ENCODE peak calls at places on chromosome 21, in seven cellular contexts. Z is T-helper 22 cell, T is transverse colon, J is ELR, M is ELF-1, C is heart left ventricle, V is SHP77. Q is an unnamed sample.
A peak's percentile ranks its signal among the peaks of the same experiment; 100 is the strongest.

GRCh38 chr21:27572681-27573080 is 605.8 kb upstream of the ADAMTS5 start:
- DNase-seq in Z (no peak), T (no peak), J (peak; percentile 95), M (no peak), C (no peak), V (no peak), Q (peak; percentile 84)

GRCh38 chr21:34728479-34728878 is 59.7 kb downstream of the CLIC6 start:
- DNase-seq in Z (no peak), T (peak; percentile 53), J (no peak), M (no peak), C (no peak), V (no peak), Q (no peak)

GRCh38 chr21:15127437-15127836 is 62.6 kb upstream of the NRIP1 start:
- DNase-seq in Z (no peak), T (no peak), J (no peak), M (no peak), C (no peak), V (no peak), Q (no peak)

GRCh38 chr21:37072239-37072987 is 458 bp downstream of the PIGP start:
- DNase-seq in Z (peak; percentile 64), T (peak; percentile 11), J (peak; percentile 77), M (peak; percentile 56), C (peak; percentile 82), V (peak; percentile 71), Q (peak; percentile 78)

GRCh38 chr21:36981977-36982700 is 15.7 kb upstream of the HLCS start:
- DNase-seq in Z (no peak), T (no peak), J (no peak), M (no peak), C (no peak), V (no peak), Q (no peak)

GRCh38 chr21:39582749-39583148 is 30.0 kb upstream of the B3GALT5 start:
- DNase-seq in Z (no peak), T (no peak), J (no peak), M (no peak), C (no peak), V (no peak), Q (no peak)

GRCh38 chr21:39863111-39863510 is 4.1 kb upstream of the PCP4 start:
- DNase-seq in Z (no peak), T (peak; percentile 13), J (no peak), M (no peak), C (no peak), V (peak; percentile 25), Q (peak; percentile 75)

GRCh38 chr21:29625990-29626389 is 313.8 kb downstream of the GRIK1 start:
- DNase-seq in Z (no peak), T (no peak), J (no peak), M (no peak), C (no peak), V (no peak), Q (no peak)

GRCh38 chr21:41966872-41967621 is 13.2 kb upstream of the C2CD2 start:
- DNase-seq in Z (no peak), T (no peak), J (no peak), M (no peak), C (no peak), V (no peak), Q (no peak)

GRCh38 chr21:38628426-38628825 is 130.1 kb upstream of the ERG start:
- DNase-seq in Z (no peak), T (no peak), J (no peak), M (no peak), C (no peak), V (no peak), Q (no peak)

GRCh38 chr21:44006017-44006624 is 6.0 kb upstream of the TRAPPC10 start:
- DNase-seq in Z (no peak), T (no peak), J (peak; percentile 86), M (peak; percentile 69), C (peak; percentile 70), V (no peak), Q (peak; percentile 90)

GRCh38 chr21:45800339-45801080 is 157.0 kb downstream of the PCBP3 start:
- DNase-seq in Z (no peak), T (no peak), J (no peak), M (no peak), C (no peak), V (no peak), Q (no peak)

GRCh38 chr21:45875881-45876280 is 105.7 kb upstream of the COL6A1 start:
- DNase-seq in Z (no peak), T (no peak), J (no peak), M (no peak), C (peak; percentile 18), V (no peak), Q (no peak)

GRCh38 chr21:39568380-39568779 is 44.4 kb upstream of the B3GALT5 start:
- DNase-seq in Z (no peak), T (no peak), J (no peak), M (no peak), C (no peak), V (no peak), Q (no peak)

GRCh38 chr21:45894107-45894810 is 87.3 kb upstream of the COL6A1 start:
- DNase-seq in Z (no peak), T (peak; percentile 29), J (peak; percentile 62), M (no peak), C (peak; percentile 72), V (no peak), Q (peak; percentile 30)

GRCh38 chr21:45517249-45518065 is 24.8 kb downstream of the SLC19A1 start:
- DNase-seq in Z (no peak), T (no peak), J (peak; percentile 24), M (no peak), C (peak; percentile 28), V (no peak), Q (peak; percentile 19)

GRCh38 chr21:36710729-36711048 is 11.8 kb downstream of the SIM2 start:
- DNase-seq in Z (no peak), T (peak; percentile 25), J (no peak), M (no peak), C (no peak), V (no peak), Q (no peak)

GRCh38 chr21:28393279-28393678 is 599.4 kb downstream of the LTN1 start:
- DNase-seq in Z (no peak), T (peak; percentile 83), J (no peak), M (no peak), C (no peak), V (peak; percentile 58), Q (peak; percentile 60)

GRCh38 chr21:35849131-35849530 is 211.2 kb downstream of the SETD4 start:
- DNase-seq in Z (no peak), T (no peak), J (no peak), M (no peak), C (no peak), V (no peak), Q (no peak)

GRCh38 chr21:36229181-36229580 is 72.6 kb downstream of the DOP1B start:
- DNase-seq in Z (no peak), T (no peak), J (no peak), M (no peak), C (no peak), V (no peak), Q (no peak)

GRCh38 chr21:36330904-36331303 is 10.9 kb downstream of the MORC3 start:
- DNase-seq in Z (peak; percentile 5), T (peak; percentile 63), J (peak; percentile 70), M (peak; percentile 30), C (no peak), V (peak; percentile 40), Q (peak; percentile 64)

GRCh38 chr21:27475363-27475955 is 508.6 kb upstream of the ADAMTS5 start:
- DNase-seq in Z (no peak), T (no peak), J (no peak), M (no peak), C (no peak), V (no peak), Q (no peak)

GRCh38 chr21:46253610-46254124 is 25.1 kb upstream of the LSS start:
- DNase-seq in Z (peak; percentile 32), T (no peak), J (no peak), M (no peak), C (no peak), V (no peak), Q (no peak)

GRCh38 chr21:41895643-41896493 is 16.7 kb upstream of the PRDM15 start:
- DNase-seq in Z (peak; percentile 12), T (peak; percentile 32), J (no peak), M (peak; percentile 49), C (no peak), V (no peak), Q (no peak)

GRCh38 chr21:28793043-28793442 is 199.6 kb downstream of the LTN1 start:
- DNase-seq in Z (no peak), T (no peak), J (peak; percentile 27), M (no peak), C (no peak), V (no peak), Q (peak; percentile 30)

GRCh38 chr21:35349378-35350080 is 300.4 kb upstream of the RUNX1 start:
- DNase-seq in Z (no peak), T (no peak), J (no peak), M (no peak), C (no peak), V (no peak), Q (peak; percentile 19)

GRCh38 chr21:36718951-36719501 is 20.1 kb downstream of the SIM2 start:
- DNase-seq in Z (no peak), T (peak; percentile 87), J (peak; percentile 46), M (peak; percentile 66), C (no peak), V (no peak), Q (peak; percentile 79)

GRCh38 chr21:15121655-15122120 is 56.9 kb upstream of the NRIP1 start:
- DNase-seq in Z (no peak), T (no peak), J (peak; percentile 16), M (peak; percentile 25), C (peak; percentile 72), V (no peak), Q (peak; percentile 21)